ENCODE peak calls at places on chromosomes 3 and 15, in eight cellular contexts. S is ACHN; J is GM13976; G is ovary; Y is endothelial cell; W is AG09309; Z is activated T-helper 1 cell treated with anti-CD3 and anti-CD28 coated beads, Interleukin-2, amount 50 U/mL, for 16 hours; C is Panc1. N is an unnamed sample.

GRCh38 chr3:69161587-69162196 is 39.3 kb upstream of the LMOD3 start:
- DNase-seq in G (no peak), Y (peak; percentile 20), S (peak; percentile 49), J (peak; percentile 60), W (peak; percentile 16), C (peak; percentile 51), Z (no peak), N (peak; percentile 45)

GRCh38 chr3:29745237-29745870 is 464.5 kb downstream of the RBMS3 start:
- DNase-seq in Y (no peak), J (no peak), G (no peak), W (no peak), Z (no peak), S (no peak), C (no peak), N (no peak)

GRCh38 chr3:66200147-66200546 is 20.7 kb upstream of the SLC25A26 start:
- DNase-seq in C (no peak), Y (no peak), S (no peak), G (no peak), J (no peak), Z (no peak), W (no peak), N (no peak)

GRCh38 chr15:55741592-55742497 is 1.1 kb downstream of the PRTG start:
- DNase-seq in Z (no peak), Y (peak; percentile 33), C (no peak), W (no peak), S (no peak), J (peak; percentile 37), G (peak; percentile 57), N (no peak)

GRCh38 chr3:124669470-124669869 is 60.8 kb upstream of the UMPS start:
- DNase-seq in G (no peak), Z (no peak), C (no peak), S (peak; percentile 36), Y (no peak), W (peak; percentile 27), J (no peak), N (peak; percentile 45)

GRCh38 chr3:85821130-85821756 is 862.5 kb downstream of the CADM2 start:
- DNase-seq in W (no peak), C (no peak), Z (no peak), S (peak; percentile 32), J (peak; percentile 1), Y (peak; percentile 51), G (no peak), N (peak; percentile 23)

GRCh38 chr15:82058517-82059204 is 12.8 kb upstream of the MEX3B start:
- DNase-seq in S (no peak), J (no peak), C (no peak), W (no peak), Z (no peak), G (no peak), Y (no peak), N (no peak)

GRCh38 chr3:177195242-177195940 is 1.9 kb downstream of the TBL1XR1 start:
- DNase-seq in W (no peak), G (no peak), Y (no peak), S (peak; percentile 34), Z (no peak), J (no peak), C (no peak), N (peak; percentile 53)

GRCh38 chr3:189995129-189995528 is 125.6 kb downstream of the P3H2 start:
- DNase-seq in W (no peak), Z (no peak), C (no peak), Y (no peak), J (no peak), S (no peak), G (no peak), N (no peak)

GRCh38 chr15:43987924-43988323 is 161.1 kb downstream of the WDR76 start:
- DNase-seq in C (no peak), Y (no peak), S (no peak), Z (no peak), W (no peak), J (no peak), G (no peak), N (no peak)

GRCh38 chr15:36177590-36178281 is 401.7 kb upstream of the CDIN1 start:
- DNase-seq in Z (no peak), Y (no peak), J (no peak), W (no peak), S (no peak), C (no peak), G (no peak), N (peak; percentile 93)

GRCh38 chr15:83379574-83379973 is 67.6 kb upstream of the SH3GL3 start:
- DNase-seq in C (no peak), J (peak; percentile 24), G (no peak), Y (no peak), Z (no peak), S (peak; percentile 25), W (no peak), N (peak; percentile 24)

GRCh38 chr3:14096742-14097141 is 27.9 kb downstream of the CHCHD4 start:
- DNase-seq in J (no peak), G (no peak), W (no peak), C (no peak), S (no peak), Z (no peak), Y (no peak), N (no peak)

GRCh38 chr3:24704496-24704895 is 209.8 kb upstream of the THRB start:
- DNase-seq in Y (no peak), G (no peak), S (no peak), J (no peak), C (no peak), W (no peak), Z (no peak), N (peak; percentile 93)

GRCh38 chr3:18420584-18420983 is 4.6 kb downstream of the SATB1 start:
- DNase-seq in J (no peak), W (no peak), Z (no peak), Y (no peak), C (no peak), G (no peak), S (no peak), N (no peak)

GRCh38 chr15:52866698-52867097 is 76.6 kb upstream of the ONECUT1 start:
- DNase-seq in G (no peak), W (no peak), Y (no peak), S (no peak), Z (no peak), J (no peak), C (no peak), N (no peak)

GRCh38 chr3:43256714-43257461 is 29.5 kb upstream of the SNRK start:
- DNase-seq in G (no peak), J (no peak), Z (no peak), Y (no peak), C (no peak), S (no peak), W (no peak), N (peak; percentile 4)

GRCh38 chr15:54594115-54594514 is 602.6 kb downstream of the RSL24D1 start:
- DNase-seq in S (peak; percentile 7), Y (no peak), W (no peak), C (no peak), J (no peak), Z (no peak), G (no peak), N (no peak)

N was measured in renal cortical epithelial cell.